ENCODE peak calls at places on chromosomes 2 and 18, in eight cellular contexts. R, P, X, T, B, M, C and J are unnamed samples.
A peak's percentile ranks its signal among the peaks of the same experiment; 100 is the strongest.

GRCh38 chr18:6331872-6332271 is 82.8 kb downstream of the L3MBTL4 start:
- DNase-seq in T (no peak), R (no peak), X (no peak), M (no peak), C (no peak), P (no peak), B (no peak), J (no peak)

GRCh38 chr2:17646096-17646554 is 105.6 kb downstream of the VSNL1 start:
- DNase-seq in X (no peak), R (peak; percentile 70), P (no peak), M (no peak), T (no peak), C (no peak), B (no peak), J (peak; percentile 82)

GRCh38 chr2:86249843-86250402 is 50.7 kb downstream of the MRPL35 start:
- DNase-seq in P (no peak), X (peak; percentile 78), R (peak; percentile 14), M (no peak), C (no peak), B (peak; percentile 42), T (no peak), J (no peak)

GRCh38 chr18:8611916-8612576 is 2.8 kb downstream of the RAB12 start:
- DNase-seq in T (no peak), M (no peak), B (no peak), C (no peak), X (no peak), P (no peak), R (no peak), J (no peak)

GRCh38 chr2:62642429-62643099 is 62.9 kb upstream of the EHBP1 start:
- DNase-seq in R (no peak), X (no peak), P (no peak), C (no peak), B (no peak), M (no peak), T (no peak), J (no peak)

GRCh38 chr2:237486819-237487448 is at the start of gene MLPH:
- DNase-seq in M (no peak), C (no peak), R (peak; percentile 74), B (peak; percentile 68), P (no peak), X (no peak), T (no peak), J (peak; percentile 56)

GRCh38 chr2:68789603-68790002 is 55.0 kb downstream of the ARHGAP25 start:
- DNase-seq in R (no peak), M (no peak), C (no peak), T (no peak), B (no peak), X (no peak), P (no peak), J (no peak)

GRCh38 chr2:119409506-119409905 is 22.1 kb upstream of the TMEM37 start:
- DNase-seq in X (no peak), P (no peak), C (no peak), R (no peak), B (no peak), T (no peak), M (no peak), J (no peak)

GRCh38 chr2:20355131-20355530 is 4.5 kb upstream of the PUM2 start:
- DNase-seq in C (no peak), B (no peak), P (no peak), M (no peak), T (no peak), R (peak; percentile 38), X (no peak), J (no peak)

GRCh38 chr2:173239644-173240043 is 115.0 kb upstream of the CDCA7 start:
- DNase-seq in M (no peak), X (no peak), C (no peak), T (no peak), R (no peak), P (no peak), B (no peak), J (no peak)

GRCh38 chr2:58135861-58136260 is 89.3 kb downstream of the VRK2 start:
- DNase-seq in C (no peak), T (no peak), X (no peak), B (no peak), M (no peak), P (no peak), R (no peak), J (no peak)

GRCh38 chr2:239092571-239093294 is 244.8 kb downstream of the TWIST2 start:
- DNase-seq in C (no peak), M (no peak), T (no peak), B (no peak), P (no peak), X (no peak), R (no peak), J (no peak)

GRCh38 chr2:128970332-128971116 is 651.9 kb upstream of the HS6ST1 start:
- DNase-seq in P (no peak), C (no peak), R (no peak), T (no peak), B (no peak), M (no peak), X (no peak), J (no peak)

GRCh38 chr18:26757263-26758019 is 108.1 kb downstream of the AQP4 start:
- DNase-seq in M (no peak), X (no peak), R (no peak), B (no peak), P (no peak), T (no peak), C (no peak), J (no peak)

GRCh38 chr2:219049282-219049681 is 8.0 kb upstream of the CFAP65 start:
- DNase-seq in X (no peak), R (no peak), M (no peak), B (no peak), P (no peak), T (no peak), C (no peak), J (peak; percentile 57)

GRCh38 chr2:239273280-239274234 is 127.3 kb downstream of the HDAC4 start:
- DNase-seq in T (no peak), R (no peak), C (no peak), B (peak; percentile 29), X (no peak), P (no peak), M (no peak), J (no peak)

GRCh38 chr2:149033716-149034115 is 4.8 kb upstream of the LYPD6B start:
- DNase-seq in M (no peak), P (no peak), T (no peak), R (no peak), C (no peak), X (no peak), B (no peak), J (no peak)

GRCh38 chr18:3454365-3455089 is 4.6 kb downstream of the TGIF1 start:
- DNase-seq in P (no peak), X (no peak), R (no peak), B (no peak), C (no peak), M (peak; percentile 59), T (no peak), J (peak; percentile 75)

GRCh38 chr2:223944166-223944703 is 900 bp downstream of the WDFY1 start:
- DNase-seq in B (peak; percentile 54), P (no peak), R (no peak), M (peak; percentile 56), C (no peak), T (peak; percentile 23), X (peak; percentile 69), J (no peak)

GRCh38 chr18:36831139-36831538 is 2.2 kb downstream of the KIAA1328 start:
- DNase-seq in C (no peak), M (no peak), P (no peak), T (no peak), R (peak; percentile 64), B (no peak), X (no peak), J (no peak)

GRCh38 chr18:73942081-73942625 is 205.5 kb downstream of the FBXO15 start:
- DNase-seq in C (no peak), T (no peak), R (no peak), P (no peak), X (no peak), B (no peak), M (no peak), J (no peak)

GRCh38 chr2:135124924-135125886 is 73.1 kb downstream of the RAB3GAP1 start:
- DNase-seq in X (no peak), T (no peak), B (no peak), M (no peak), P (no peak), R (no peak), C (no peak), J (peak; percentile 58)

GRCh38 chr2:179129574-179130238 is 79.8 kb upstream of the CCDC141 start:
- DNase-seq in B (no peak), T (no peak), X (no peak), C (no peak), P (no peak), R (no peak), M (peak; percentile 26), J (no peak)

GRCh38 chr2:206800501-206801416 is 35.4 kb downstream of the FASTKD2 start:
- DNase-seq in C (no peak), M (peak; percentile 63), B (peak; percentile 65), T (peak; percentile 27), P (peak; percentile 22), R (peak; percentile 66), X (peak; percentile 83), J (peak; percentile 52)

GRCh38 chr2:88564402-88564801 is 62.9 kb downstream of the EIF2AK3 start:
- DNase-seq in X (no peak), P (no peak), T (no peak), C (no peak), B (no peak), R (no peak), M (no peak), J (no peak)

GRCh38 chr2:227188292-227188691 is 23.9 kb downstream of the COL4A3 start:
- DNase-seq in X (no peak), M (no peak), P (no peak), C (no peak), T (no peak), B (no peak), R (no peak), J (no peak)

GRCh38 chr2:17901246-17901645 is 22.8 kb downstream of the KCNS3 start:
- DNase-seq in X (no peak), C (no peak), M (no peak), T (no peak), P (no peak), R (no peak), B (no peak), J (peak; percentile 31)

GRCh38 chr2:109475531-109476210 is 138.1 kb downstream of the SEPTIN10 start:
- DNase-seq in X (no peak), R (peak; percentile 69), C (no peak), P (no peak), B (no peak), T (no peak), M (no peak), J (no peak)

GRCh38 chr2:64359892-64360657 is 93.9 kb upstream of the LGALSL start:
- DNase-seq in R (peak; percentile 95), P (no peak), C (no peak), X (peak; percentile 90), M (no peak), T (no peak), B (peak; percentile 35), J (peak; percentile 93)

GRCh38 chr2:24466871-24467870 is 23.9 kb upstream of the NCOA1 start:
- DNase-seq in B (no peak), X (no peak), P (no peak), M (no peak), R (no peak), T (no peak), C (no peak), J (no peak)

GRCh38 chr2:233428438-233428837 is 74.1 kb downstream of the DGKD start:
- DNase-seq in B (no peak), T (no peak), C (no peak), X (no peak), R (no peak), M (no peak), P (no peak), J (no peak)

GRCh38 chr2:224927671-224928173 is 114.5 kb downstream of the DOCK10 start:
- DNase-seq in M (no peak), C (peak; percentile 22), T (no peak), B (no peak), P (no peak), R (no peak), X (no peak), J (no peak)

GRCh38 chr2:12478151-12479041 is 238.3 kb upstream of the TRIB2 start:
- DNase-seq in C (no peak), M (no peak), R (no peak), X (no peak), P (no peak), B (no peak), T (no peak), J (no peak)

GRCh38 chr2:188435115-188435514 is 143.4 kb downstream of the GULP1 start:
- DNase-seq in B (no peak), M (no peak), P (no peak), X (no peak), C (no peak), R (no peak), T (no peak), J (no peak)